ENCODE peak calls at places on chromosomes 3 and 15, in six cellular contexts. A is stimulated activated CD8-positive, alpha-beta memory T cell treated with anti-CD3 and anti-CD28 coated beads, Interleukin-12 subunit alpha, Interleukin-12 subunit beta, amount 100 ng/mL, for 4 hours; L is T-helper 2 cell; Q is hippocampal formation; O is AG09309; P is NAMALWA. Y is an unnamed sample.

GRCh38 chr15:44311136-44311535 is 22.6 kb downstream of the GOLM2 start:
- DNase-seq in A (no peak), O (no peak), P (no peak), L (no peak), Q (no peak), Y (no peak)

GRCh38 chr15:51706347-51706746 is 25.0 kb downstream of the SCG3 start:
- DNase-seq in A (no peak), P (no peak), Q (no peak), O (no peak), L (no peak), Y (no peak)

GRCh38 chr15:89494941-89495637 is 1.3 kb downstream of the RHCG start:
- DNase-seq in Q (no peak), A (no peak), O (no peak), L (peak), P (peak), Y (peak)

GRCh38 chr3:11128682-11129632 is 25.3 kb upstream of the HRH1 start:
- DNase-seq in A (no peak), O (no peak), Q (no peak), L (peak), P (no peak), Y (no peak)

GRCh38 chr15:101615986-101616848 is 36.0 kb downstream of the TM2D3 start:
- DNase-seq in P (no peak), O (peak), A (no peak), L (no peak), Q (no peak), Y (no peak)

GRCh38 chr15:40930430-40931299 is 1.5 kb downstream of the DLL4 start:
- DNase-seq in A (peak), P (peak), O (no peak), L (peak), Q (no peak), Y (peak)

GRCh38 chr3:100254168-100254777 is 6.5 kb upstream of the TBC1D23 start:
- DNase-seq in O (no peak), P (peak), A (no peak), Q (peak), L (peak), Y (peak)

GRCh38 chr3:101567528-101568317 is 6.1 kb downstream of the TRMT10C start:
- DNase-seq in P (no peak), O (no peak), L (peak), A (no peak), Q (no peak), Y (peak)

GRCh38 chr3:188627652-188628051 is 473.7 kb downstream of the LPP start:
- DNase-seq in A (no peak), P (no peak), Q (no peak), O (peak), L (peak), Y (no peak)

GRCh38 chr15:63436872-63437375 is 55.3 kb upstream of the CA12 start:
- DNase-seq in P (peak), A (peak), L (peak), O (peak), Q (peak), Y (peak)

GRCh38 chr3:120029749-120030148 is 64.5 kb downstream of the GSK3B start:
- DNase-seq in P (no peak), O (no peak), Q (no peak), L (no peak), A (no peak), Y (no peak)

GRCh38 chr3:105496343-105496742 is 129.6 kb downstream of the ALCAM start:
- DNase-seq in L (no peak), Q (no peak), P (no peak), A (no peak), O (no peak), Y (no peak)

GRCh38 chr3:179962617-179963387 is 73.9 kb downstream of the PEX5L start:
- DNase-seq in O (no peak), L (no peak), Q (no peak), P (no peak), A (no peak), Y (no peak)

GRCh38 chr3:99351097-99351496 is 287.3 kb upstream of the COL8A1 start:
- DNase-seq in A (no peak), O (peak), P (no peak), L (no peak), Q (no peak), Y (no peak)

GRCh38 chr3:188236241-188236640 is 82.3 kb downstream of the LPP start:
- DNase-seq in O (no peak), P (peak), L (no peak), Q (no peak), A (no peak), Y (peak)

GRCh38 chr3:9123849-9124248 is 125.6 kb downstream of the SRGAP3 start:
- DNase-seq in L (no peak), A (no peak), P (no peak), Q (no peak), O (no peak), Y (no peak)

GRCh38 chr3:112848196-112848595 is 1.5 kb upstream of the CD200R1L start:
- DNase-seq in A (no peak), Q (no peak), L (peak), P (peak), O (no peak), Y (no peak)

GRCh38 chr15:74548236-74548635 is 7.2 kb downstream of the ARID3B start:
- DNase-seq in Q (no peak), A (no peak), L (no peak), O (no peak), P (no peak), Y (no peak)

GRCh38 chr15:74038707-74039655 is 43.4 kb downstream of the GOLGA6A start:
- DNase-seq in O (no peak), L (no peak), A (no peak), P (no peak), Q (no peak), Y (no peak)

Y was measured in Karpas-422.